ENCODE peak calls at places on chromosome 13, in eight cellular contexts. One of them, this sample, is unnamed.

GRCh38 chr13:100808848-100809247 is 134.3 kb upstream of the TMTC4 start:
- DNase-seq in IMR-90: no peak
- DNase-seq in HFFc6: no peak
- DNase-seq in B cell: no peak
- DNase-seq in WTC11: no peak
- DNase-seq in GM13977: no peak
- DNase-seq in cortex of kidney: no peak
- DNase-seq in cardiac fibroblast: no peak
- DNase-seq in this sample: no peak

GRCh38 chr13:111184685-111185401 is 69.7 kb downstream of the ARHGEF7 start:
- DNase-seq in B cell: peak; percentile 91
- DNase-seq in HFFc6: no peak
- DNase-seq in IMR-90: no peak
- DNase-seq in cardiac fibroblast: peak; percentile 71
- DNase-seq in GM13977: peak; percentile 74
- DNase-seq in cortex of kidney: no peak
- DNase-seq in WTC11: no peak
- DNase-seq in this sample: no peak

GRCh38 chr13:50714886-50715285 is 128.6 kb downstream of the DLEU7 start:
- DNase-seq in GM13977: no peak
- DNase-seq in B cell: no peak
- DNase-seq in cortex of kidney: no peak
- DNase-seq in HFFc6: no peak
- DNase-seq in cardiac fibroblast: no peak
- DNase-seq in IMR-90: no peak
- DNase-seq in WTC11: no peak
- DNase-seq in this sample: no peak

GRCh38 chr13:72952529-72953141 is 106.2 kb upstream of the KLF5 start:
- DNase-seq in GM13977: no peak
- DNase-seq in HFFc6: no peak
- DNase-seq in cardiac fibroblast: no peak
- DNase-seq in B cell: no peak
- DNase-seq in cortex of kidney: no peak
- DNase-seq in WTC11: no peak
- DNase-seq in IMR-90: no peak
- DNase-seq in this sample: no peak

GRCh38 chr13:44340508-44340907 is 33.1 kb upstream of the SERP2 start:
- DNase-seq in WTC11: no peak
- DNase-seq in IMR-90: no peak
- DNase-seq in cardiac fibroblast: no peak
- DNase-seq in B cell: no peak
- DNase-seq in cortex of kidney: no peak
- DNase-seq in HFFc6: no peak
- DNase-seq in GM13977: no peak
- DNase-seq in this sample: no peak

GRCh38 chr13:49731766-49732165 is 40.5 kb upstream of the EBPL start:
- DNase-seq in cardiac fibroblast: peak; percentile 77
- DNase-seq in cortex of kidney: no peak
- DNase-seq in GM13977: no peak
- DNase-seq in B cell: no peak
- DNase-seq in IMR-90: peak; percentile 91
- DNase-seq in WTC11: no peak
- DNase-seq in HFFc6: peak; percentile 80
- DNase-seq in this sample: no peak

GRCh38 chr13:80199585-80200292 is 141.2 kb downstream of the SPRY2 start:
- DNase-seq in cortex of kidney: no peak
- DNase-seq in IMR-90: no peak
- DNase-seq in GM13977: no peak
- DNase-seq in B cell: no peak
- DNase-seq in HFFc6: no peak
- DNase-seq in WTC11: no peak
- DNase-seq in cardiac fibroblast: no peak
- DNase-seq in this sample: no peak

GRCh38 chr13:33787051-33787591 is 30.8 kb upstream of the RFC3 start:
- DNase-seq in IMR-90: no peak
- DNase-seq in cortex of kidney: no peak
- DNase-seq in B cell: peak; percentile 44
- DNase-seq in GM13977: no peak
- DNase-seq in HFFc6: peak; percentile 13
- DNase-seq in WTC11: no peak
- DNase-seq in cardiac fibroblast: no peak
- DNase-seq in this sample: peak; percentile 75

GRCh38 chr13:77511552-77511951 is 24.0 kb upstream of the SCEL start:
- DNase-seq in IMR-90: no peak
- DNase-seq in GM13977: no peak
- DNase-seq in B cell: no peak
- DNase-seq in cortex of kidney: no peak
- DNase-seq in HFFc6: no peak
- DNase-seq in WTC11: no peak
- DNase-seq in cardiac fibroblast: peak; percentile 45
- DNase-seq in this sample: no peak

GRCh38 chr13:42906257-42906656 is 85.8 kb downstream of the EPSTI1 start:
- DNase-seq in cardiac fibroblast: no peak
- DNase-seq in cortex of kidney: no peak
- DNase-seq in B cell: no peak
- DNase-seq in WTC11: no peak
- DNase-seq in IMR-90: no peak
- DNase-seq in HFFc6: no peak
- DNase-seq in GM13977: no peak
- DNase-seq in this sample: no peak

GRCh38 chr13:69912576-69913074 is 195.0 kb upstream of the ATXN8OS start:
- DNase-seq in IMR-90: no peak
- DNase-seq in HFFc6: no peak
- DNase-seq in WTC11: no peak
- DNase-seq in cortex of kidney: no peak
- DNase-seq in B cell: no peak
- DNase-seq in cardiac fibroblast: no peak
- DNase-seq in GM13977: no peak
- DNase-seq in this sample: no peak

GRCh38 chr13:112012004-112012704 is 54.8 kb upstream of the SOX1 start:
- DNase-seq in B cell: no peak
- DNase-seq in cortex of kidney: no peak
- DNase-seq in IMR-90: no peak
- DNase-seq in HFFc6: no peak
- DNase-seq in GM13977: no peak
- DNase-seq in WTC11: peak; percentile 36
- DNase-seq in cardiac fibroblast: no peak
- DNase-seq in this sample: no peak

GRCh38 chr13:94710881-94711560 is 1.3 kb downstream of the SOX21 start:
- DNase-seq in GM13977: peak; percentile 66
- DNase-seq in HFFc6: no peak
- DNase-seq in IMR-90: no peak
- DNase-seq in cortex of kidney: no peak
- DNase-seq in B cell: no peak
- DNase-seq in WTC11: peak; percentile 53
- DNase-seq in cardiac fibroblast: no peak
- DNase-seq in this sample: peak; percentile 54

GRCh38 chr13:104414181-104414580 is 1348.0 kb upstream of the SLC10A2 start:
- DNase-seq in cortex of kidney: no peak
- DNase-seq in GM13977: no peak
- DNase-seq in HFFc6: no peak
- DNase-seq in B cell: no peak
- DNase-seq in WTC11: no peak
- DNase-seq in cardiac fibroblast: no peak
- DNase-seq in IMR-90: no peak
- DNase-seq in this sample: no peak

GRCh38 chr13:76971215-76971614 is 20.7 kb upstream of the CLN5 start:
- DNase-seq in cortex of kidney: no peak
- DNase-seq in HFFc6: no peak
- DNase-seq in cardiac fibroblast: no peak
- DNase-seq in GM13977: no peak
- DNase-seq in WTC11: no peak
- DNase-seq in IMR-90: no peak
- DNase-seq in B cell: no peak
- DNase-seq in this sample: no peak

GRCh38 chr13:97883356-97883755 is 70.1 kb upstream of the IPO5 start:
- DNase-seq in GM13977: no peak
- DNase-seq in cortex of kidney: no peak
- DNase-seq in IMR-90: peak; percentile 8
- DNase-seq in WTC11: no peak
- DNase-seq in HFFc6: no peak
- DNase-seq in cardiac fibroblast: peak; percentile 6
- DNase-seq in B cell: no peak
- DNase-seq in this sample: no peak

GRCh38 chr13:38951525-38952313 is 38.9 kb downstream of the STOML3 start:
- DNase-seq in IMR-90: no peak
- DNase-seq in cardiac fibroblast: peak; percentile 3
- DNase-seq in cortex of kidney: no peak
- DNase-seq in B cell: no peak
- DNase-seq in GM13977: no peak
- DNase-seq in WTC11: no peak
- DNase-seq in HFFc6: no peak
- DNase-seq in this sample: no peak

GRCh38 chr13:99686157-99686572 is 184.9 kb downstream of the TM9SF2 start:
- DNase-seq in WTC11: peak; percentile 38
- DNase-seq in cardiac fibroblast: peak; percentile 7
- DNase-seq in B cell: no peak
- DNase-seq in GM13977: no peak
- DNase-seq in IMR-90: peak; percentile 4
- DNase-seq in HFFc6: no peak
- DNase-seq in cortex of kidney: no peak
- DNase-seq in this sample: peak; percentile 48

GRCh38 chr13:98014766-98015165 is 61.3 kb downstream of the IPO5 start:
- DNase-seq in cardiac fibroblast: peak; percentile 94
- DNase-seq in GM13977: no peak
- DNase-seq in B cell: no peak
- DNase-seq in cortex of kidney: no peak
- DNase-seq in WTC11: no peak
- DNase-seq in IMR-90: peak; percentile 93
- DNase-seq in HFFc6: peak; percentile 79
- DNase-seq in this sample: no peak

GRCh38 chr13:113052206-113052605 is 53.4 kb upstream of the F7 start:
- DNase-seq in B cell: no peak
- DNase-seq in HFFc6: no peak
- DNase-seq in WTC11: no peak
- DNase-seq in cardiac fibroblast: no peak
- DNase-seq in cortex of kidney: no peak
- DNase-seq in IMR-90: no peak
- DNase-seq in GM13977: no peak
- DNase-seq in this sample: no peak

GRCh38 chr13:37097008-37097579 is 8.4 kb downstream of the CSNK1A1L start:
- DNase-seq in WTC11: no peak
- DNase-seq in HFFc6: peak; percentile 38
- DNase-seq in GM13977: no peak
- DNase-seq in B cell: no peak
- DNase-seq in cortex of kidney: no peak
- DNase-seq in cardiac fibroblast: peak; percentile 16
- DNase-seq in IMR-90: no peak
- DNase-seq in this sample: no peak

GRCh38 chr13:99639126-99639525 is 137.9 kb downstream of the TM9SF2 start:
- DNase-seq in cortex of kidney: no peak
- DNase-seq in WTC11: no peak
- DNase-seq in cardiac fibroblast: no peak
- DNase-seq in IMR-90: no peak
- DNase-seq in GM13977: no peak
- DNase-seq in HFFc6: no peak
- DNase-seq in B cell: no peak
- DNase-seq in this sample: no peak

GRCh38 chr13:111031531-111031961 is 83.6 kb upstream of the ARHGEF7 start:
- DNase-seq in HFFc6: peak; percentile 93
- DNase-seq in cardiac fibroblast: peak; percentile 70
- DNase-seq in cortex of kidney: no peak
- DNase-seq in IMR-90: peak; percentile 58
- DNase-seq in GM13977: no peak
- DNase-seq in B cell: no peak
- DNase-seq in WTC11: no peak
- DNase-seq in this sample: peak; percentile 66

GRCh38 chr13:25846227-25846984 is 205.4 kb downstream of the SHISA2 start:
- DNase-seq in WTC11: no peak
- DNase-seq in cortex of kidney: no peak
- DNase-seq in GM13977: no peak
- DNase-seq in IMR-90: no peak
- DNase-seq in B cell: no peak
- DNase-seq in HFFc6: no peak
- DNase-seq in cardiac fibroblast: no peak
- DNase-seq in this sample: no peak

GRCh38 chr13:42654760-42655159 is 80.8 kb downstream of the TNFSF11 start:
- DNase-seq in cortex of kidney: no peak
- DNase-seq in HFFc6: no peak
- DNase-seq in GM13977: no peak
- DNase-seq in cardiac fibroblast: peak; percentile 46
- DNase-seq in WTC11: no peak
- DNase-seq in B cell: no peak
- DNase-seq in IMR-90: no peak
- DNase-seq in this sample: peak; percentile 52

GRCh38 chr13:43307921-43308433 is 284.6 kb downstream of the DNAJC15 start:
- DNase-seq in cortex of kidney: no peak
- DNase-seq in B cell: peak; percentile 27
- DNase-seq in cardiac fibroblast: peak; percentile 93
- DNase-seq in IMR-90: peak; percentile 87
- DNase-seq in HFFc6: peak; percentile 86
- DNase-seq in WTC11: no peak
- DNase-seq in GM13977: peak; percentile 54
- DNase-seq in this sample: peak; percentile 14

GRCh38 chr13:34738251-34739170 is 203.6 kb upstream of the NBEA start:
- DNase-seq in cardiac fibroblast: no peak
- DNase-seq in GM13977: no peak
- DNase-seq in cortex of kidney: no peak
- DNase-seq in IMR-90: no peak
- DNase-seq in HFFc6: no peak
- DNase-seq in B cell: no peak
- DNase-seq in WTC11: no peak
- DNase-seq in this sample: no peak

GRCh38 chr13:113726961-113727411 is 32.0 kb upstream of the TMEM255B start:
- DNase-seq in GM13977: no peak
- DNase-seq in WTC11: no peak
- DNase-seq in cardiac fibroblast: peak; percentile 65
- DNase-seq in IMR-90: peak; percentile 31
- DNase-seq in HFFc6: peak; percentile 27
- DNase-seq in B cell: no peak
- DNase-seq in cortex of kidney: no peak
- DNase-seq in this sample: no peak

GRCh38 chr13:57682128-57682716 is 50.7 kb downstream of the PCDH17 start:
- DNase-seq in IMR-90: no peak
- DNase-seq in cortex of kidney: no peak
- DNase-seq in B cell: no peak
- DNase-seq in HFFc6: no peak
- DNase-seq in GM13977: no peak
- DNase-seq in WTC11: no peak
- DNase-seq in cardiac fibroblast: no peak
- DNase-seq in this sample: no peak